ENCODE peak calls at places on chromosome X, in five cellular contexts. A is uterus, S is Calu3, P is thoracic aorta, W is AG10803. C is an unnamed sample.
A peak's percentile ranks its signal among the peaks of the same experiment; 100 is the strongest.

GRCh38 chrX:101357166-101357795 is 8.7 kb upstream of the TIMM8A start:
- DNase-seq in A (no peak), S (no peak), P (no peak), W (peak; percentile 2), C (no peak)

GRCh38 chrX:153580700-153581386 is 18.1 kb downstream of the CCNQ start:
- DNase-seq in A (no peak), S (peak; percentile 16), P (no peak), W (no peak), C (no peak)

GRCh38 chrX:13128104-13128503 is 83.7 kb upstream of the FAM9C start:
- DNase-seq in A (no peak), S (no peak), P (no peak), W (peak; percentile 44), C (no peak)

GRCh38 chrX:53422915-53423268 is 219 bp downstream of the RIBC1 start:
- DNase-seq in A (no peak), S (no peak), P (no peak), W (peak; percentile 0), C (no peak)

GRCh38 chrX:152575331-152575730 is 62.4 kb upstream of the GABRQ start:
- DNase-seq in A (no peak), S (no peak), P (no peak), W (no peak), C (no peak)

GRCh38 chrX:25013593-25014365 is 2.0 kb downstream of the ARX start:
- DNase-seq in A (no peak), S (no peak), P (no peak), W (no peak), C (no peak)

GRCh38 chrX:107537815-107538214 is 88.4 kb downstream of the FRMPD3 start:
- DNase-seq in A (no peak), S (peak; percentile 63), P (no peak), W (peak; percentile 41), C (no peak)

GRCh38 chrX:39716401-39716800 is 381.4 kb downstream of the BCOR start:
- DNase-seq in A (no peak), S (no peak), P (no peak), W (no peak), C (no peak)

GRCh38 chrX:108601276-108601675 is 135.1 kb downstream of the IRS4 start:
- DNase-seq in A (no peak), S (no peak), P (no peak), W (no peak), C (no peak)

GRCh38 chrX:42276982-42277690 is 353.8 kb upstream of the CASK start:
- DNase-seq in A (no peak), S (no peak), P (no peak), W (no peak), C (no peak)

GRCh38 chrX:121062289-121062688 is 14.9 kb downstream of the GLUD2 start:
- DNase-seq in A (no peak), S (no peak), P (no peak), W (no peak), C (no peak)

GRCh38 chrX:38192007-38192625 is 28.6 kb downstream of the SRPX start:
- DNase-seq in A (no peak), S (peak; percentile 28), P (no peak), W (peak; percentile 22), C (no peak)

GRCh38 chrX:1476682-1477081 is 24.0 kb upstream of the ASMTL start:
- DNase-seq in A (no peak), S (no peak), P (no peak), W (no peak), C (peak; percentile 17)

GRCh38 chrX:48071064-48071985 is at the start of gene ZNF630:
- DNase-seq in A (peak; percentile 79), S (peak; percentile 75), P (peak; percentile 32), W (peak; percentile 2), C (peak; percentile 65)

GRCh38 chrX:118745570-118745969 is 18.2 kb downstream of the IL13RA1 start:
- DNase-seq in A (no peak), S (no peak), P (no peak), W (no peak), C (no peak)

GRCh38 chrX:9678215-9678980 is 87.2 kb downstream of the GPR143 start:
- DNase-seq in A (no peak), S (no peak), P (no peak), W (no peak), C (no peak)

GRCh38 chrX:101619336-101619735 is 1.5 kb upstream of the ARMCX6 start:
- DNase-seq in A (no peak), S (no peak), P (no peak), W (no peak), C (no peak)

GRCh38 chrX:31154941-31155340 is 83.1 kb upstream of the FTHL17 start:
- DNase-seq in A (no peak), S (no peak), P (no peak), W (no peak), C (no peak)

GRCh38 chrX:111467896-111468295 is 43.5 kb upstream of the SERTM2 start:
- DNase-seq in A (peak; percentile 30), S (no peak), P (peak; percentile 1), W (no peak), C (no peak)

GRCh38 chrX:106875151-106875550 is 28.0 kb downstream of the RIPPLY1 start:
- DNase-seq in A (no peak), S (no peak), P (no peak), W (peak; percentile 44), C (no peak)

GRCh38 chrX:5568934-5569333 is 659.7 kb downstream of the NLGN4X start:
- DNase-seq in A (no peak), S (no peak), P (no peak), W (no peak), C (no peak)

GRCh38 chrX:20217279-20217678 is 49.4 kb downstream of the RPS6KA3 start:
- DNase-seq in A (no peak), S (no peak), P (no peak), W (peak; percentile 51), C (no peak)

GRCh38 chrX:121802881-121803412 is 755.5 kb downstream of the GLUD2 start:
- DNase-seq in A (no peak), S (no peak), P (no peak), W (no peak), C (no peak)

GRCh38 chrX:70042399-70043371 is 7.1 kb downstream of the AWAT2 start:
- DNase-seq in A (no peak), S (peak; percentile 41), P (no peak), W (no peak), C (no peak)

GRCh38 chrX:4547218-4547836 is 833.9 kb upstream of the PRKX start:
- DNase-seq in A (peak; percentile 15), S (peak; percentile 41), P (no peak), W (peak; percentile 21), C (peak; percentile 68)

GRCh38 chrX:154436597-154437397 is at the start of gene GDI1:
- DNase-seq in A (no peak), S (peak; percentile 65), P (no peak), W (peak; percentile 62), C (no peak)

GRCh38 chrX:107683124-107683895 is 55.0 kb downstream of the PRPS1 start:
- DNase-seq in A (peak; percentile 81), S (no peak), P (no peak), W (no peak), C (no peak)

GRCh38 chrX:53072418-53073114 is 9.6 kb upstream of the TSPYL2 start:
- DNase-seq in A (no peak), S (no peak), P (no peak), W (no peak), C (no peak)

GRCh38 chrX:11319689-11320302 is 26.6 kb downstream of the AMELX start:
- DNase-seq in A (no peak), S (no peak), P (no peak), W (no peak), C (no peak)

GRCh38 chrX:137547291-137547690 is 18.6 kb upstream of the ZIC3 start:
- DNase-seq in A (no peak), S (no peak), P (no peak), W (no peak), C (no peak)

GRCh38 chrX:76428243-76429130 is 977 bp downstream of the MAGEE1 start:
- DNase-seq in A (peak; percentile 11), S (no peak), P (no peak), W (no peak), C (peak; percentile 19)

GRCh38 chrX:95071052-95071451 is 1397.0 kb downstream of the FAM133A start:
- DNase-seq in A (no peak), S (no peak), P (no peak), W (no peak), C (no peak)

GRCh38 chrX:95071621-95072020 is 1397.6 kb downstream of the FAM133A start:
- DNase-seq in A (no peak), S (no peak), P (no peak), W (no peak), C (no peak)

DNA sequence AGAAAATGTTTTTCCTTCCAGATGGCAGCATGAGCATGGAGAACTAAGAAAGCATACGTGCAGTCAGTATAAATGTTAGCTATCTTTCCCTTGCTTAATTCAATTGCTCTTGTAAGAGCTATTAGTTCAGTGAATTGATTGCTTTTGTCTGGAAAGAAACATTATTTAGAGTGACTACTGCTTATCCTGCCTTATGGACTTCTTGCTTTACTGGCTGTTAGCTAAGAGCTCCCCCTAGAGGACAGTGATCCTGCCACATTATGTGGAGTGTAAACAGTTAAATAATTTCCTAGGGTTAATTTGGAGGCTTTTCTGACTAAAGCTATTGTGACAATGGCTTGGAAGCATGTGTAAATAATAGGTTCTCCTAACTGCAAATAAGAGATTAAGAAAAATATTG is 1402.4 kb downstream of the FAM133A start:
- DNase-seq in A (no peak), S (no peak), P (no peak), W (peak; percentile 53), C (no peak)
- TF ChIP-seq CTCF in A (no peak), S (no peak), P (no peak), W (peak; percentile 60), C (no peak)

GRCh38 chrX:33741807-33742206 is 390.3 kb downstream of the FAM47A start:
- DNase-seq in A (no peak), S (no peak), P (no peak), W (no peak), C (no peak)
- TF ChIP-seq CTCF in A (no peak), S (no peak), P (no peak), W (no peak), C (no peak)

DNA sequence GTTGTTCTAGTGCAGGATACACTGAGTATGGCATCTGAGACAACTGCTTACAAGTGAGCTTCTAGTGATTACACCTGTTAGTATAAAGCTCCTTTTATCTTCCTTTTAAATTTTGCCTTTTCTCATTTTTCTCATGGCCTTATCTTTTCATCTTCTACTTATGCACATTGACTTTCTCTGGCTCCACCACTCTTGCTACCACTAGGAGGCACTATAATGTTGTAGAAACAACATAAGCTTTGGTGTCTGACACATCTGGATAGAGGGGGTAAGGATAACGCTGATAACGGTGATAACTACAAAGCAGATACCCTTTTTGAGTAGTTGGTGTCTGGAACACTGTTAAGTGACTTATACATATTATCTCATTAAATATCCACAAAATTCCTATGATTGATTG is 187.4 kb upstream of the TEX13C start:
- DNase-seq in A (no peak), S (no peak), P (no peak), W (no peak), C (no peak)
- TF ChIP-seq CTCF in A (no peak), S (no peak), P (no peak), W (no peak), C (peak; percentile 22)

GRCh38 chrX:71095971-71096701 is 485 bp downstream of the FOXO4 start:
- DNase-seq in A (no peak), S (peak; percentile 6), P (no peak), W (no peak), C (no peak)

GRCh38 chrX:71098951-71099506 is 3.4 kb downstream of the FOXO4 start:
- DNase-seq in A (no peak), S (no peak), P (no peak), W (no peak), C (no peak)

GRCh38 chrX:71096702-71097032 is 1.0 kb downstream of the FOXO4 start:
- DNase-seq in A (no peak), S (no peak), P (no peak), W (no peak), C (no peak)

GRCh38 chrX:71099736-71100135 is 4.1 kb downstream of the FOXO4 start:
- DNase-seq in A (no peak), S (no peak), P (no peak), W (no peak), C (no peak)

GRCh38 chrX:71098302-71098701 is 2.7 kb downstream of the FOXO4 start:
- DNase-seq in A (peak; percentile 69), S (peak; percentile 59), P (peak; percentile 15), W (peak; percentile 35), C (no peak)
- TF ChIP-seq CTCF in A (peak; percentile 49), S (peak; percentile 51), P (peak; percentile 24), W (peak; percentile 46), C (peak; percentile 30)